ENCODE peak calls at places on chromosome 16, in five cellular contexts. One of them, this sample, is unnamed.
A peak's percentile ranks its signal among the peaks of the same experiment; 100 is the strongest.

GRCh38 chr16:75262104-75262799 is 10.8 kb upstream of the BCAR1 start:
- DNase-seq in fibroblast of lung: no peak
- DNase-seq in transverse colon: peak; percentile 77
- DNase-seq in left lung: no peak
- DNase-seq in right lobe of liver: peak; percentile 85
- DNase-seq in this sample: no peak

GRCh38 chr16:31134625-31135534 is 647 bp downstream of the PRSS8 start:
- DNase-seq in fibroblast of lung: no peak
- DNase-seq in transverse colon: peak; percentile 77
- DNase-seq in left lung: peak; percentile 85
- DNase-seq in right lobe of liver: no peak
- DNase-seq in this sample: no peak

GRCh38 chr16:70253291-70254094 is 1.8 kb upstream of the EXOSC6 start:
- DNase-seq in fibroblast of lung: peak; percentile 42
- DNase-seq in transverse colon: peak; percentile 26
- DNase-seq in left lung: no peak
- DNase-seq in right lobe of liver: no peak
- DNase-seq in this sample: peak; percentile 22

GRCh38 chr16:54194008-54194731 is 92.4 kb downstream of the IRX3 start:
- DNase-seq in fibroblast of lung: peak; percentile 47
- DNase-seq in transverse colon: peak; percentile 11
- DNase-seq in left lung: peak; percentile 87
- DNase-seq in right lobe of liver: peak; percentile 31
- DNase-seq in this sample: peak; percentile 11

GRCh38 chr16:49345829-49346228 is 27.8 kb upstream of the C16orf78 start:
- DNase-seq in fibroblast of lung: no peak
- DNase-seq in transverse colon: no peak
- DNase-seq in left lung: no peak
- DNase-seq in right lobe of liver: no peak
- DNase-seq in this sample: no peak

GRCh38 chr16:73095142-73095791 is 47.3 kb upstream of the ZFHX3 start:
- DNase-seq in fibroblast of lung: no peak
- DNase-seq in transverse colon: no peak
- DNase-seq in left lung: no peak
- DNase-seq in right lobe of liver: no peak
- DNase-seq in this sample: no peak

GRCh38 chr16:67915831-67916723 is 15.6 kb downstream of the CTRL start:
- DNase-seq in fibroblast of lung: peak; percentile 26
- DNase-seq in transverse colon: peak; percentile 52
- DNase-seq in left lung: no peak
- DNase-seq in right lobe of liver: peak; percentile 71
- DNase-seq in this sample: no peak

GRCh38 chr16:31344712-31345111 is 10.3 kb upstream of the ITGAX start:
- DNase-seq in fibroblast of lung: no peak
- DNase-seq in transverse colon: no peak
- DNase-seq in left lung: no peak
- DNase-seq in right lobe of liver: no peak
- DNase-seq in this sample: no peak

GRCh38 chr16:12087901-12088364 is 111.4 kb downstream of the SNX29 start:
- DNase-seq in fibroblast of lung: no peak
- DNase-seq in transverse colon: peak; percentile 26
- DNase-seq in left lung: no peak
- DNase-seq in right lobe of liver: no peak
- DNase-seq in this sample: no peak

GRCh38 chr16:84548971-84549844 is 44.7 kb upstream of the MEAK7 start:
- DNase-seq in fibroblast of lung: peak; percentile 34
- DNase-seq in transverse colon: no peak
- DNase-seq in left lung: peak; percentile 66
- DNase-seq in right lobe of liver: peak; percentile 44
- DNase-seq in this sample: no peak

DNA sequence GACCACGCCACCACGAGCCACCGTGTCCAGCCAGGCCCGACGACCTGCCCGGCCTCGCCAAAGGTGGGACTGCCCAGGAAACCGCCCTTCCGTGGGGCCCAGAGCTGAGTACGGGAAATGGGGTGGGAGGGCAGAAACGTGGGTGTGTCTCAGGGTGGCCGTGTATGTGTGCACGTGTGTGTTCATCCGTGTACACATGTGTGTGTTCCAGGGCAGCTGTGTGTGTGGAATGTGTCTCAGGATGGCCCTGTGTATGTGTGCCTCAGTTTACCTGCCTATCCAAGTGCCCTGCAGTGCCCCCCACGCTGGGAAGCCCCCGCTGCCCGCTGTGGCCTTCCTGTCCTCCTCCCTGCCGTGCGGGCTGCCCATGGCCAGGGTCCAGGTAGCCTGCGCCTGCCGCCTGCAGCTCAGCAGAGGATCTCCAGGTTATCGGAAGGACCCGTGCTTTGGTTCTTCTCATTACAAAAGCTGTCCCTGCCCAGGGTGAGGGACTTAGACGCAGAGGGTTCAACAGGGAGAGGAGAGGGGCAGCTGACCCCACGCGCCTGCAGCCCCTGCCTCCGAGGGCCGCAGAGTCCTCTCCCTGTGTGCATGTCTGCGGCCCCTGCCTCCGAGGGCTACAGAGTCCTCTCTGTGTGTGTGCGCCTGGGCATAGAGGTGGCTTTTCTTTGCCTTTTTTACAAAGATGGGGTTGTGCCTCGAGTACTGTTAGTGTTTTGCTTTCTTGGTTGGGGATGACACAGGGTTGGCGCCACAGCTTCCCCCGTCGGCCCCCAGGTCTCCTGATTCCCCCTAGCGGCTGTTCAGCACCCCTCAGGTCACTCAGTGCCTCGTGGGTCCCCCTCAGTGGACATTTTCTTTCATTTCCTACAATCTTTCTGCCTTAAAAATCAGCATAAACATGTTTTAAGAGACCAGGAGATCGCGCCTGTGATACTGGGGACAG is 23.6 kb downstream of the ZNF469 start:
- DNase-seq in fibroblast of lung: no peak
- DNase-seq in transverse colon: no peak
- DNase-seq in left lung: no peak
- DNase-seq in right lobe of liver: no peak
- DNase-seq in this sample: no peak
- TF ChIP-seq CTCF in fibroblast of lung: no peak
- TF ChIP-seq CTCF in transverse colon: no peak
- TF ChIP-seq CTCF in left lung: no peak
- TF ChIP-seq CTCF in right lobe of liver: no peak
- TF ChIP-seq CTCF in this sample: no peak

GRCh38 chr16:55370762-55371482 is 46.9 kb downstream of the IRX6 start:
- DNase-seq in fibroblast of lung: peak; percentile 27
- DNase-seq in transverse colon: peak; percentile 15
- DNase-seq in left lung: peak; percentile 85
- DNase-seq in right lobe of liver: peak; percentile 60
- DNase-seq in this sample: no peak
- H3K4me3 ChIP-seq in fibroblast of lung: no peak overlapping the region
- H3K4me3 ChIP-seq in transverse colon: no peak overlapping the region
- H3K4me3 ChIP-seq in left lung: no peak overlapping the region
- H3K4me3 ChIP-seq in right lobe of liver: no peak overlapping the region
- H3K4me3 ChIP-seq in this sample: no peak overlapping the region

GRCh38 chr16:47873434-47873833 is 282.4 kb downstream of the ABCC12 start:
- DNase-seq in fibroblast of lung: no peak
- DNase-seq in transverse colon: no peak
- DNase-seq in left lung: no peak
- DNase-seq in right lobe of liver: no peak
- DNase-seq in this sample: no peak
- TF ChIP-seq CTCF in fibroblast of lung: no peak
- TF ChIP-seq CTCF in transverse colon: no peak
- TF ChIP-seq CTCF in left lung: no peak
- TF ChIP-seq CTCF in right lobe of liver: no peak
- TF ChIP-seq CTCF in this sample: peak; percentile 50

GRCh38 chr16:660459-661183 is 7.3 kb upstream of the RHOT2 start:
- DNase-seq in fibroblast of lung: peak; percentile 60
- DNase-seq in transverse colon: peak; percentile 91
- DNase-seq in left lung: peak; percentile 95
- DNase-seq in right lobe of liver: peak; percentile 91
- DNase-seq in this sample: peak; percentile 69
- H3K4me3 ChIP-seq in fibroblast of lung: no peak overlapping the region
- H3K4me3 ChIP-seq in transverse colon: no peak overlapping the region
- H3K4me3 ChIP-seq in left lung: no peak overlapping the region
- H3K4me3 ChIP-seq in right lobe of liver: no peak overlapping the region
- H3K4me3 ChIP-seq in this sample: no peak overlapping the region

This sample was measured in HFF-Myc.